ENCODE peak calls at places on chromosomes 6 and 20, in five cellular contexts. Z is naive thymus-derived CD4-positive, alpha-beta T cell; E is testis; O is uterus; J is tibial artery. V is an unnamed sample.

GRCh38 chr6:42217165-42217522 is 517 bp downstream of the MRPS10 start:
- DNase-seq in Z (no peak), E (no peak), O (no peak), J (no peak), V (no peak)

GRCh38 chr6:157235600-157236039 is 87.7 kb downstream of the TMEM242 start:
- DNase-seq in Z (peak; percentile 57), E (peak; percentile 54), O (peak; percentile 73), J (peak; percentile 89), V (peak; percentile 95)

GRCh38 chr20:31968299-31969126 is 562 bp downstream of the XKR7 start:
- DNase-seq in Z (peak; percentile 93), E (peak; percentile 83), O (peak; percentile 30), J (peak; percentile 77), V (peak; percentile 99)

GRCh38 chr20:44253528-44253927 is 6.4 kb downstream of the GDAP1L1 start:
- DNase-seq in Z (no peak), E (no peak), O (no peak), J (no peak), V (peak; percentile 62)

GRCh38 chr6:148342146-148343027 is at the start of gene SASH1:
- DNase-seq in Z (peak; percentile 27), E (peak; percentile 76), O (peak; percentile 61), J (peak; percentile 87), V (peak; percentile 83)

GRCh38 chr6:344816-345340 is 46.7 kb upstream of the IRF4 start:
- DNase-seq in Z (no peak), E (no peak), O (no peak), J (no peak), V (no peak)

GRCh38 chr6:143333749-143334520 is 116.6 kb downstream of the ADAT2 start:
- DNase-seq in Z (no peak), E (no peak), O (no peak), J (no peak), V (no peak)

GRCh38 chr6:157017861-157018260 is 240.7 kb downstream of the ARID1B start:
- DNase-seq in Z (no peak), E (no peak), O (no peak), J (no peak), V (no peak)

GRCh38 chr20:51366155-51366886 is 176.2 kb downstream of the NFATC2 start:
- DNase-seq in Z (no peak), E (no peak), O (peak; percentile 53), J (peak; percentile 88), V (no peak)

GRCh38 chr6:121733216-121733615 is 297.8 kb downstream of the GJA1 start:
- DNase-seq in Z (no peak), E (no peak), O (no peak), J (no peak), V (no peak)

GRCh38 chr6:3471711-3472110 is 14.9 kb upstream of the SLC22A23 start:
- DNase-seq in Z (no peak), E (no peak), O (no peak), J (no peak), V (no peak)

GRCh38 chr6:49570474-49571079 is 20.1 kb downstream of the C6orf141 start:
- DNase-seq in Z (no peak), E (no peak), O (no peak), J (no peak), V (no peak)

GRCh38 chr6:53546256-53546655 is 1.4 kb upstream of the GCLC start:
- DNase-seq in Z (no peak), E (no peak), O (no peak), J (no peak), V (no peak)

GRCh38 chr20:56181593-56181992 is 66.9 kb upstream of the MC3R start:
- DNase-seq in Z (no peak), E (no peak), O (no peak), J (no peak), V (no peak)

GRCh38 chr6:79034865-79035264 is 43.2 kb downstream of the PHIP start:
- DNase-seq in Z (no peak), E (no peak), O (no peak), J (no peak), V (no peak)

GRCh38 chr6:151154418-151154817 is 85.3 kb upstream of the AKAP12 start:
- DNase-seq in Z (no peak), E (peak; percentile 71), O (peak; percentile 39), J (no peak), V (no peak)

GRCh38 chr20:61762886-61763739 is 302.6 kb downstream of the TAF4 start:
- DNase-seq in Z (no peak), E (no peak), O (no peak), J (peak; percentile 44), V (no peak)

GRCh38 chr6:39080246-39080875 is 31.8 kb downstream of the GLP1R start:
- DNase-seq in Z (no peak), E (no peak), O (no peak), J (no peak), V (peak; percentile 13)

GRCh38 chr6:25215881-25216280 is 63.3 kb upstream of the CARMIL1 start:
- DNase-seq in Z (no peak), E (no peak), O (no peak), J (no peak), V (no peak)

GRCh38 chr6:145829950-145830349 is 15.4 kb upstream of the FBXO30 start:
- DNase-seq in Z (no peak), E (no peak), O (no peak), J (no peak), V (no peak)

GRCh38 chr6:52664185-52664990 is 6.5 kb upstream of the TMEM14A start:
- DNase-seq in Z (peak; percentile 73), E (peak; percentile 96), O (peak; percentile 91), J (peak; percentile 95), V (peak; percentile 97)

GRCh38 chr20:688809-689208 is 13.2 kb upstream of the SCRT2 start:
- DNase-seq in Z (no peak), E (no peak), O (no peak), J (no peak), V (peak; percentile 87)

GRCh38 chr20:36086767-36087166 is 67.8 kb upstream of the EPB41L1 start:
- DNase-seq in Z (no peak), E (no peak), O (no peak), J (no peak), V (no peak)

GRCh38 chr6:135888818-135889217 is 37.3 kb downstream of the PDE7B start:
- DNase-seq in Z (no peak), E (no peak), O (no peak), J (no peak), V (no peak)

GRCh38 chr20:10658876-10659632 is 14.7 kb downstream of the JAG1 start:
- DNase-seq in Z (no peak), E (no peak), O (no peak), J (no peak), V (no peak)

DNA sequence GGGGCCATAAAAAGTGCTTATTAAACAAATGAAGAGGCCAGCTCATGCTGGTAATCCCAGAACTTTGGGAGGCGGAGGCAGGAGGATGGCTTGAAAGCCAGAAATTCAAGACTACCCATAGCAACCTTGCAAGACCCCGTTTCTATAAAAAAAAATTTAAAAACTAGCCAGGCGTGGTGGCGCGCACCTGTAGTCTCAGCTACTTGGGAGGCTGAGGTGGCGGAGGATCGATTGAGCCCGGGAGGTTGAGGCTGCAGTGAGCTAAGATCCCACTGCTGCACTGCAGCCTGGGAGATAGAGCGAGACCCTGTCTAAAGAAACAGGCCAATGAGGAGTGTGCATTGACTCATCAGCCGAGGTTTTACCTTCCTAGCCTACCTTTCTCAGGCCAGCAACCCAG is 15.2 kb downstream of the NPEPL1 start:
- DNase-seq in Z (no peak), E (no peak), O (no peak), J (no peak), V (no peak)
- H3K36me3 ChIP-seq in Z (peaks cover 6% of the 10 kb centered on the region), E (no peaks in the 10 kb centered on the region), O (no peaks in the 10 kb centered on the region), J (peaks cover 28% of the 10 kb centered on the region), V (peaks cover 5% of the 10 kb centered on the region)

GRCh38 chr20:19692100-19692499 is 66.0 kb upstream of the RIN2 start:
- DNase-seq in Z (no peak), E (no peak), O (no peak), J (no peak), V (no peak)

GRCh38 chr20:19691125-19691524 is 66.9 kb upstream of the RIN2 start:
- DNase-seq in Z (no peak), E (no peak), O (no peak), J (no peak), V (no peak)

GRCh38 chr20:19690462-19690861 is 67.6 kb upstream of the RIN2 start:
- DNase-seq in Z (no peak), E (no peak), O (no peak), J (no peak), V (no peak)

GRCh38 chr20:19693508-19693907 is 64.5 kb upstream of the RIN2 start:
- DNase-seq in Z (no peak), E (no peak), O (no peak), J (no peak), V (no peak)

GRCh38 chr20:19692685-19693119 is 65.4 kb upstream of the RIN2 start:
- DNase-seq in Z (peak; percentile 46), E (peak; percentile 74), O (peak; percentile 55), J (no peak), V (peak; percentile 67)
- H3K4me3 ChIP-seq in Z (no peak overlapping the region), E (no peak overlapping the region), O (no peak overlapping the region), J (no peak overlapping the region), V (no peak overlapping the region)

GRCh38 chr20:25021336-25021735 is 28.8 kb upstream of the APMAP start:
- DNase-seq in Z (no peak), E (no peak), O (no peak), J (peak; percentile 12), V (no peak)
- H3K27me3 ChIP-seq in Z (no peaks in the 10 kb centered on the region), E (no peaks in the 10 kb centered on the region), O (no peaks in the 10 kb centered on the region), J (no peaks in the 10 kb centered on the region), V (no peaks in the 10 kb centered on the region)

GRCh38 chr6:30705620-30706019 is 11.5 kb downstream of the MDC1 start:
- DNase-seq in Z (no peak), E (no peak), O (no peak), J (peak; percentile 24), V (no peak)

GRCh38 chr6:30703011-30703410 is 12.2 kb upstream of the NRM start:
- DNase-seq in Z (no peak), E (no peak), O (no peak), J (peak; percentile 28), V (no peak)

GRCh38 chr6:30703821-30704220 is 13.0 kb upstream of the NRM start:
- DNase-seq in Z (no peak), E (no peak), O (no peak), J (peak; percentile 51), V (no peak)

GRCh38 chr6:30709101-30709868 is 7.8 kb downstream of the MDC1 start:
- DNase-seq in Z (no peak), E (no peak), O (no peak), J (no peak), V (no peak)

GRCh38 chr6:30707281-30707850 is 9.7 kb downstream of the MDC1 start:
- DNase-seq in Z (no peak), E (no peak), O (no peak), J (no peak), V (no peak)
- H3K36me3 ChIP-seq in Z (peaks cover 6% of the 10 kb centered on the region), E (no peaks in the 10 kb centered on the region), O (no peaks in the 10 kb centered on the region), J (peaks cover 36% of the 10 kb centered on the region), V (peaks cover 40% of the 10 kb centered on the region)

DNA sequence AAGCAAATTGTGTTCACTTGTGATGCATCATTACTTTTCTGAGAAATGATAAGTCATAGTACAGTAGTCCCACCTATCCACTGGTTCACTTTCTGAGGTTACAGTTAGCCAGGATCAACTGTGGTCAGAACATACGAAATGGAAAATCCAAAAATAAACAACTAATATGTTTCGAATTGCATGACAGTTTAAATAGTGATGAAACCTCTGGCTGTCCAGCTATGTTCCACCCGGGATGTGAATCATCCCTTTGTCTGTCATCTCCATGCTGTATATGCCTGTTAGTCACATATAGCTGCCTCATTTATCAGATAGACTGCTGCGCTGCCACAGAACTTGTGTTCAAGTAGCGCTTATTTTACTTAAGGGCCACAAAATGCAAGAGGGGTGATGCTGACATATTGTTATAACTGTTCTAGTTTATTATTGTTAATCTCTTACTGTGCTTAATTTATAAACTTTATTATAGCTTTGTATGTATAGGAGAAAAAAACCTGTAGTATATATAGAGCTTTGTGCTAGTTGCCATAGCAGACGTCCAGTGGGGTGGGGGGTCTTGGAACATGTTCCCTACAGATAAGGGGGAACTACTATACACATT is 29.2 kb downstream of the AFDN start:
- DNase-seq in Z (no peak), E (no peak), O (no peak), J (no peak), V (no peak)
- H3K4me3 ChIP-seq in Z (no peak overlapping the region), E (no peak overlapping the region), O (no peak overlapping the region), J (no peak overlapping the region), V (no peak overlapping the region)

V was measured in H7.